ENCODE peak calls at places on chromosome 21, in four cellular contexts. C is activated CD4-positive, alpha-beta T cell treated with anti-CD3 and anti-CD28 coated beads for 1 hour; O is AG09319; K is GM04503. N is an unnamed sample.

GRCh38 chr21:29151937-29152336 is 21.5 kb downstream of the MAP3K7CL start:
- DNase-seq in C (no peak), K (no peak), O (no peak), N (no peak)

GRCh38 chr21:32994305-32994704 is 31.4 kb upstream of the OLIG2 start:
- DNase-seq in K (peak), C (no peak), O (peak), N (no peak)

GRCh38 chr21:45050361-45050785 is 24.0 kb upstream of the ADARB1 start:
- DNase-seq in K (no peak), O (no peak), C (no peak), N (peak)

GRCh38 chr21:39153373-39153772 is 29.9 kb downstream of the PSMG1 start:
- DNase-seq in K (no peak), C (no peak), O (no peak), N (no peak)

GRCh38 chr21:36615274-36615964 is 83.5 kb upstream of the SIM2 start:
- DNase-seq in C (no peak), O (no peak), K (no peak), N (no peak)

GRCh38 chr21:17501107-17502006 is 11.5 kb upstream of the CXADR start:
- DNase-seq in K (no peak), C (no peak), O (no peak), N (no peak)

GRCh38 chr21:28423521-28423920 is 569.2 kb downstream of the LTN1 start:
- DNase-seq in K (no peak), C (no peak), O (no peak), N (no peak)

GRCh38 chr21:17444828-17445227 is 68.0 kb upstream of the CXADR start:
- DNase-seq in K (no peak), C (no peak), O (no peak), N (no peak)

GRCh38 chr21:39673163-39673562 is 60.4 kb downstream of the B3GALT5 start:
- DNase-seq in C (no peak), K (no peak), O (no peak), N (no peak)

GRCh38 chr21:35366348-35367085 is 317.4 kb upstream of the RUNX1 start:
- DNase-seq in O (peak), C (no peak), K (peak), N (peak)

GRCh38 chr21:15552914-15553491 is 176.8 kb upstream of the USP25 start:
- DNase-seq in K (no peak), C (no peak), O (no peak), N (no peak)

GRCh38 chr21:31879251-31879650 is 6.4 kb downstream of the HUNK start:
- DNase-seq in C (no peak), O (no peak), K (no peak), N (no peak)

GRCh38 chr21:33115586-33116541 is 45.9 kb downstream of the OLIG1 start:
- DNase-seq in K (no peak), O (no peak), C (no peak), N (no peak)